ENCODE peak calls at places on chromosomes 13 and 19, in nine cellular contexts. Y is stimulated activated CD4-positive, alpha-beta T cell treated with anti-CD3 and anti-CD28 coated beads, Interleukin-12 subunit alpha, Interleukin-12 subunit beta, amount 100 ng/mL, for 24 hours; F is head of caudate nucleus; I is HS-5; G is activated T-cell treated with anti-CD3 and anti-CD28 coated beads for 1 hour; N is HCT116; S is pancreas; E is fibroblast of pulmonary artery; U is substantia nigra. K is an unnamed sample.

GRCh38 chr19:53160350-53160749 is 1.5 kb upstream of the ZNF347 start:
- DNase-seq in Y (no peak), F (no peak), I (no peak), G (no peak), N (no peak), S (no peak), E (no peak), U (no peak), K (no peak)

GRCh38 chr13:35481777-35482176 is 5.3 kb upstream of the MAB21L1 start:
- DNase-seq in Y (no peak), F (no peak), I (no peak), G (no peak), N (no peak), S (no peak), E (no peak), U (no peak), K (no peak)

GRCh38 chr13:71517004-71517403 is 350.0 kb downstream of the DACH1 start:
- DNase-seq in Y (no peak), F (no peak), I (peak), G (no peak), N (peak), S (no peak), E (no peak), U (no peak), K (no peak)

GRCh38 chr13:99981115-99982020 is at the start of gene ZIC2:
- DNase-seq in Y (no peak), F (no peak), I (no peak), G (no peak), N (peak), S (peak), E (no peak), U (no peak), K (peak)

GRCh38 chr19:41606215-41606837 is 20.5 kb downstream of the CEACAM4 start:
- DNase-seq in Y (no peak), F (no peak), I (no peak), G (no peak), N (no peak), S (no peak), E (no peak), U (no peak), K (no peak)

GRCh38 chr19:33622505-33622808 is 704 bp downstream of the CHST8 start:
- DNase-seq in Y (no peak), F (no peak), I (no peak), G (no peak), N (no peak), S (no peak), E (no peak), U (no peak), K (peak)

GRCh38 chr19:31639306-31639705 is 290.1 kb upstream of the TSHZ3 start:
- DNase-seq in Y (no peak), F (no peak), I (no peak), G (no peak), N (no peak), S (no peak), E (no peak), U (no peak), K (no peak)

GRCh38 chr19:872266-872951 is 12.9 kb downstream of the CFD start:
- DNase-seq in Y (no peak), F (no peak), I (no peak), G (peak), N (peak), S (peak), E (peak), U (no peak), K (peak)

GRCh38 chr19:45451850-45452387 is 15.9 kb upstream of the FOSB start:
- DNase-seq in Y (no peak), F (no peak), I (no peak), G (no peak), N (no peak), S (no peak), E (no peak), U (no peak), K (no peak)

GRCh38 chr13:42312817-42313431 is 41.0 kb downstream of the AKAP11 start:
- DNase-seq in Y (no peak), F (no peak), I (no peak), G (no peak), N (no peak), S (no peak), E (no peak), U (no peak), K (no peak)